ENCODE peak calls at places on chromosomes 3 and 15, in seven cellular contexts. K is psoas muscle, P is breast epithelium, Z is spleen, Y is heart right ventricle, Q is MM.1S, B is AG04450. L is an unnamed sample.

GRCh38 chr3:123143669-123144411 is 57.9 kb upstream of the SEC22A start:
- DNase-seq in K (no peak), P (no peak), Z (peak), Y (no peak), Q (no peak), B (no peak), L (no peak)

GRCh38 chr15:80875568-80875967 is 96.4 kb downstream of the CEMIP start:
- DNase-seq in K (no peak), P (no peak), Z (no peak), Y (peak), Q (no peak), B (no peak), L (no peak)

GRCh38 chr15:77804210-77804609 is 171.5 kb upstream of the LINGO1 start:
- DNase-seq in K (no peak), P (no peak), Z (no peak), Y (peak), Q (no peak), B (no peak), L (no peak)

GRCh38 chr3:59131016-59131771 is 81.4 kb upstream of the CFAP20DC start:
- DNase-seq in K (no peak), P (no peak), Z (no peak), Y (no peak), Q (no peak), B (no peak), L (no peak)

GRCh38 chr15:70955151-70955550 is 62.5 kb downstream of the LRRC49 start:
- DNase-seq in K (no peak), P (no peak), Z (no peak), Y (no peak), Q (no peak), B (no peak), L (no peak)

GRCh38 chr3:67998222-67998760 is 343.9 kb upstream of the SUCLG2 start:
- DNase-seq in K (no peak), P (no peak), Z (no peak), Y (no peak), Q (no peak), B (no peak), L (no peak)

GRCh38 chr15:77497108-77497737 is 76.5 kb downstream of the HMG20A start:
- DNase-seq in K (peak), P (peak), Z (peak), Y (peak), Q (no peak), B (no peak), L (no peak)

GRCh38 chr15:70111203-70112017 is 13.7 kb upstream of the TLE3 start:
- DNase-seq in K (peak), P (no peak), Z (no peak), Y (peak), Q (no peak), B (peak), L (no peak)

GRCh38 chr3:179227349-179227748 is 23.6 kb downstream of the KCNMB3 start:
- DNase-seq in K (no peak), P (no peak), Z (no peak), Y (no peak), Q (no peak), B (no peak), L (no peak)

GRCh38 chr3:73081140-73081539 is 19.7 kb downstream of the EBLN2 start:
- DNase-seq in K (no peak), P (no peak), Z (no peak), Y (no peak), Q (no peak), B (no peak), L (no peak)

GRCh38 chr3:135918600-135918999 is 46.9 kb upstream of the PPP2R3A start:
- DNase-seq in K (no peak), P (no peak), Z (no peak), Y (no peak), Q (no peak), B (no peak), L (no peak)

GRCh38 chr15:63231206-63231605 is 41.8 kb downstream of the RAB8B start:
- DNase-seq in K (no peak), P (no peak), Z (no peak), Y (no peak), Q (no peak), B (no peak), L (no peak)

DNA sequence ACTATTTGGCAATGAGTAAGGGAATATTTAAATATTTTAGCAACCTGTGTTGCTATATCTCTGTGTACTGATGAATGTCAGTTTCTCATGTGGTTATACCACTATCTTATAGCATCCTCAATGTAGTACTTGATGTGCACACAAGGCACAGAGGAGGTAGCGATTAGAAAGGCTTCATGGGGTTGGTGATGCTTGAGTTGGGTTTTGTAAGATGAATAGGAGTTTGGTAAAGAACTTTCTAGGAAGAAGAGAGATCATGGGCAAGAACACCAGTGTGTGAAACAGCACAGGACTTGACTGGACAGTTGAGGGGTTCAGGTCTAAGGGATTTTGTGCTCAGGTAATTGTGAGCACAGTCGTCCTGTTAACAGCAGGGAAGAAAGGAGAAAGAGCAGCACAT is 38.1 kb downstream of the LPP start:
- DNase-seq in K (no peak), P (no peak), Z (no peak), Y (no peak), Q (no peak), B (no peak), L (no peak)
- H3K27ac ChIP-seq in K (no peak), P (no peak), Z (no peak), Y (no peak), Q (no peak), B (no peak), L (no peak)

GRCh38 chr3:171116365-171116764 is 89.8 kb upstream of the SLC2A2 start:
- DNase-seq in K (no peak), P (no peak), Z (no peak), Y (no peak), Q (no peak), B (no peak), L (no peak)

GRCh38 chr3:171115667-171116066 is 89.1 kb upstream of the SLC2A2 start:
- DNase-seq in K (no peak), P (no peak), Z (no peak), Y (peak), Q (no peak), B (no peak), L (no peak)

GRCh38 chr3:171116802-171117395 is 90.4 kb upstream of the SLC2A2 start:
- DNase-seq in K (no peak), P (no peak), Z (no peak), Y (no peak), Q (no peak), B (no peak), L (no peak)

GRCh38 chr3:171110715-171111114 is 84.2 kb upstream of the SLC2A2 start:
- DNase-seq in K (no peak), P (no peak), Z (peak), Y (no peak), Q (no peak), B (no peak), L (no peak)

DNA sequence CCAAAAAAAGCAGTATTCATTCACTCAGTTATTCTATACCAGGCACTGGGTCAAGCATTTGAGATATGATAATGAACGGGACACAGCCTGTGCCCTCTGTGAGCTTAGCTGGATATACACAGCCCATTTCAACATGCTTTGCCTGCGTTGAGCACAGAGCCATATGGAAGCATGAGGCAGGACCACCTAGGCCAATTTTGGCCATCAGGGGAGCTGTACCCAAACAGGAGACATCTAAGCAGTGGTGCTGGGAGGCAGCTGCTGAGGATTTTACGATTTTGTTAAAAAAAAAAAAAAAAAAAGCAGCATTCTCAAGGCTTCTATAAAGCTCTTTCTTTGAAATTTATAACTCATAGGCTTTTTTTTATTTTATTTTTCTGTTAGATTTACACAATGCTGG is 87.2 kb upstream of the SLC2A2 start:
- DNase-seq in K (no peak), P (no peak), Z (no peak), Y (no peak), Q (no peak), B (no peak), L (no peak)
- TF ChIP-seq CTCF in K (no peak), P (no peak), Z (no peak), Y (no peak), Q (peak), B (peak), L (peak)

DNA sequence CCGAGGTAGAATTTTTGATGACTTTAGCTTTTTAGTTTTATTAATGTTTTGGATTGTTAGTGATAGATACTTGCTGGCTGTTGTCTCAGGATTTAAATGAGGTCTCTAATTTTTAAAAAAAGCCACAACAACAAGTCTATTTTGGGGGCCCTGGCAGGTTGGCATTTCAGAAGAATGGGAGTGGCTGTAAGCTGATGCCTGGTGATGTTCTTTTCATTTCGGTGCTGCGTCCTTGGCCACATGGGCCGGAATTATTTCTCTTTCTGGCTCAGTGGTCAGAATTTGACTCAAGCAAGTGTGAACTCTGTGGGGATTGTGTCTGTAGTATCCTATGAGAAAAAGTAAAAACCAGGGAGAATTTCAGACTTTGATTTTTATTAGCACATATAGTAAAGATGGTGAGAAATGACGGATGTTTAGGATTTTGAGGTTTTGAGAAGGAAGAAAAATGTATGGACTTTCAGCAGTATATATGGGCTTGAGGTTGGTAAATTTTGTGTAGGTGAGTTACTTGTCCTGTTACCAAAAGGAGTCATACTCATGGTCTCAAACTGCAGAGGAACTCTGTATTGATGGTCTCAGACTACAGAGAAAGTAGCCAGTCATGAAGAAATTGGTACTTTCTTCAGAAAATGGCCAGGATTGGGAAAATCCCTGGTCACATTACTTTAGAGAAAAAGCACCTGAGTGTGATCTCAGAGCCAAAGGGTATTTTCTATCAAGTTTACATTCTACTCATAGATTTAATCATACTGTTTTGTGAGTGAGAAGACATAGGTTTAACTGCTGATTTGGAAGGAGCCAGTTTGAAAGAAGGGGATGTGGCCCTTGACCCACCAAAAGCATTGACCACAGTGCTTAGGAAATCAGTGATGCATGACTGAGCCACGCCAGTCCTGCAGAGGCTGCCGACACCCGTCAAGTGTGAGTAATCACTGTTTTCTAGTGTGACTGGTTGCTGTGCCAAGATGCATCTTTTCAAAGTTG is 203.3 kb downstream of the AKAP13 start:
- DNase-seq in K (peak), P (no peak), Z (no peak), Y (peak), Q (no peak), B (no peak), L (no peak)
- H3K4me3 ChIP-seq in K (peak), P (peak), Z (peak), Y (peak), Q (no peak), B (no peak), L (no peak)

GRCh38 chr15:49645937-49646336 is 25.1 kb downstream of the DTWD1 start:
- DNase-seq in K (peak), P (no peak), Z (no peak), Y (no peak), Q (no peak), B (no peak), L (peak)
- H3K27ac ChIP-seq in K (no peak), P (peak), Z (no peak), Y (peak), Q (no peak), B (no peak), L (no peak)